ENCODE peak calls at places on chromosomes 3 and 15, in four cellular contexts. D, J, N and T are unnamed samples.

GRCh38 chr3:73427018-73427750 is 197.6 kb downstream of the PDZRN3 start:
- DNase-seq in D (no peak), J (no peak), N (no peak), T (no peak)

GRCh38 chr3:196662711-196663571 is 23.4 kb downstream of the NRROS start:
- DNase-seq in D (no peak), J (no peak), N (no peak), T (no peak)

GRCh38 chr3:33173103-33173502 is 45.5 kb downstream of the SUSD5 start:
- DNase-seq in D (no peak), J (no peak), N (no peak), T (no peak)

GRCh38 chr3:130341388-130341787 is 4.1 kb upstream of the COL6A5 start:
- DNase-seq in D (no peak), J (no peak), N (no peak), T (no peak)

GRCh38 chr3:133277813-133278212 is 122.0 kb upstream of the BFSP2 start:
- DNase-seq in D (no peak), J (no peak), N (no peak), T (no peak)

GRCh38 chr15:74795961-74796625 is 14.2 kb downstream of the CSK start:
- DNase-seq in D (no peak), J (no peak), N (no peak), T (no peak)

GRCh38 chr15:83747050-83747717 is 93.3 kb downstream of the ADAMTSL3 start:
- DNase-seq in D (no peak), J (no peak), N (no peak), T (no peak)

GRCh38 chr15:66278671-66279070 is 14.7 kb upstream of the DIS3L start:
- DNase-seq in D (no peak), J (no peak), N (no peak), T (no peak)

GRCh38 chr3:197424674-197425484 is 126.5 kb upstream of the DLG1 start:
- DNase-seq in D (no peak), J (no peak), N (no peak), T (no peak)

GRCh38 chr3:197516517-197516889 is 39.3 kb downstream of the BDH1 start:
- DNase-seq in D (no peak), J (no peak), N (no peak), T (peak)

GRCh38 chr3:144590854-144591253 is 619.2 kb downstream of the DIPK2A start:
- DNase-seq in D (no peak), J (no peak), N (no peak), T (no peak)

GRCh38 chr3:5235655-5236054 is 48.1 kb downstream of the EDEM1 start:
- DNase-seq in D (no peak), J (no peak), N (no peak), T (no peak)

GRCh38 chr15:28098360-28098765 is 752 bp downstream of the OCA2 start:
- DNase-seq in D (no peak), J (no peak), N (no peak), T (no peak)

GRCh38 chr3:142844339-142844977 is 44.4 kb downstream of the PCOLCE2 start:
- DNase-seq in D (peak), J (no peak), N (no peak), T (no peak)

GRCh38 chr3:59143447-59143846 is 93.6 kb upstream of the CFAP20DC start:
- DNase-seq in D (no peak), J (no peak), N (no peak), T (no peak)

GRCh38 chr15:94097567-94097966 is 133.8 kb upstream of the MCTP2 start:
- DNase-seq in D (no peak), J (no peak), N (no peak), T (no peak)

DNA sequence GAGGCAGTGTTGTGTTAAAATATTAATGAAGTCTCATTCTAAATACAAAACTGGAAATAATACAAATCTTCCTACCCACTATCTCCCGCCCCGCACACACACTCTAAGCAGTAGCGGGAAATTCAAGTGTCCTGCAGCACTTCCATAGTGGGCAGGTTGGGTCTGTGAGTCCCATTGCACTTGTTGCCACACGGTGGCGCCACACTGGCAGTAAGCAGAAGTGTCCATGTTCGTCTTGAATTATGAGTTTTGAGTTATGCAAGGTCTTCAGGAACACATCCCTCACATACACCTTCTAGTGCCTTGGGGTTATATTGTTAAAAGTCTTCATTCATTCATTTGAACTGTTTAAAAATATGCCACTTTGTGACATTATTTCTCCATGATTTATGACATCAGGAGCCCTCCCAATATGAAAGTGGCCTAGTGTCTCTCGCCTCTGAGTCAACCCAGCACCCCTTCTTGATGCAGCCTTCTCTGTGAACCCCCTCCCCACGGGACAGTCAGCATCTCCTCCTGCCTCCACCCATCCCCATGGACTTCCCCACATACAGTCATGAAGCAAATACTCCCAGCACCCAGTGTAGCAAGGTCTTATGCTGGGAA is 17.6 kb upstream of the CCDC174 start:
- DNase-seq in D (peak), J (peak), N (peak), T (peak)
- TF ChIP-seq CTCF in D (peak), J (peak), N (peak), T (peak)

DNA sequence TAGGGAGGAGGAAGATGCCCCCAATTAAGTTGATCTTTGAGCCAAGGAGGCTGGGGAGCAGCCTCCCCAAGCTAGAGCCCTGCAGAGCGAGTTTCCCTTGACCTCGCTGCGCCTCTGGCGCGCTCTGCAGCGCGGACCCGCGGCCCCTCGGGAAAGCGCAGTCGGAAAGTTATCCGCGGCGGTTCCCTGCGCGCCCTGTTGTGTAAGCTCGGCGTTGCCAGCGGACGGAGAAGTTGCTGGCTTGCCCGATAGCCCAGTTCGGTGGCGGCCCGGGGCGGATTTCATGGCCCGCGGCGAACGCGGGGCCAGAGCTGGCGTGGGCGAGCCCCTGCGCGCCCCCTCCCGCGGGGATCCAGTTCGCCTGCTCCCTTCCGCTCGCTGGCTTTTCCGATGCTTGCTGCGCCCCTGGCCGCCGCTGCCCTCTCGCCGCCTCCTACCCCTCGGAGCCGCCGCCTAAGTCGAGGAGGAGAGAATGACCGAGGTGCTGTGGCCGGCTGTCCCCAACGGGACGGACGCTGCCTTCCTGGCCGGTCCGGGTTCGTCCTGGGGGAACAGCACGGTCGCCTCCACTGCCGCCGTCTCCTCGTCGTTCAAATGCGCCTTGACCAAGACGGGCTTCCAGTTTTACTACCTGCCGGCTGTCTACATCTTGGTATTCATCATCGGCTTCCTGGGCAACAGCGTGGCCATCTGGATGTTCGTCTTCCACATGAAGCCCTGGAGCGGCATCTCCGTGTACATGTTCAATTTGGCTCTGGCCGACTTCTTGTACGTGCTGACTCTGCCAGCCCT is 576 bp downstream of the P2RY1 start:
- DNase-seq in D (no peak), J (peak), N (no peak), T (no peak)
- TF ChIP-seq CTCF in D (no peak), J (no peak), N (no peak), T (peak)

GRCh38 chr3:46695177-46695961 is 1.9 kb upstream of the ALS2CL start:
- DNase-seq in D (no peak), J (peak), N (peak), T (no peak)
- TF ChIP-seq CTCF in D (peak), J (peak), N (no peak), T (peak)

GRCh38 chr3:7630925-7631324 is 770.0 kb downstream of the GRM7 start:
- DNase-seq in D (no peak), J (peak), N (no peak), T (no peak)
- TF ChIP-seq CTCF in D (no peak), J (no peak), N (no peak), T (no peak)